ENCODE peak calls at places on chromosomes 16 and 17, in six cellular contexts. V is left lung, I is ovary, S is KBM-7, D is IMR-90, W is NCI-H345. E is an unnamed sample.

GRCh38 chr17:43667506-43668438 is 6.0 kb upstream of the MEOX1 start:
- DNase-seq in V (no peak), I (no peak), S (no peak), D (peak), W (no peak), E (no peak)

GRCh38 chr16:15502041-15502725 is 67.8 kb downstream of the BMERB1 start:
- DNase-seq in V (no peak), I (no peak), S (no peak), D (peak), W (no peak), E (no peak)

GRCh38 chr17:11330871-11331270 is 89.9 kb downstream of the SHISA6 start:
- DNase-seq in V (no peak), I (no peak), S (no peak), D (peak), W (no peak), E (no peak)

GRCh38 chr16:3022697-3023414 is 886 bp downstream of the HCFC1R1 start:
- DNase-seq in V (no peak), I (peak), S (no peak), D (peak), W (peak), E (no peak)

GRCh38 chr16:67668495-67669157 is 2.0 kb downstream of the C16orf86 start:
- DNase-seq in V (no peak), I (no peak), S (no peak), D (no peak), W (no peak), E (no peak)

GRCh38 chr17:74280093-74280513 is 6.1 kb downstream of the DNAI2 start:
- DNase-seq in V (peak), I (no peak), S (no peak), D (no peak), W (no peak), E (peak)

GRCh38 chr17:49106366-49107210 is 26.0 kb upstream of the B4GALNT2 start:
- DNase-seq in V (no peak), I (no peak), S (no peak), D (peak), W (no peak), E (no peak)

GRCh38 chr16:81900014-81900413 is 111.3 kb downstream of the SDR42E1 start:
- DNase-seq in V (no peak), I (no peak), S (no peak), D (no peak), W (no peak), E (no peak)

GRCh38 chr17:76164331-76164730 is 23.3 kb upstream of the FOXJ1 start:
- DNase-seq in V (no peak), I (no peak), S (no peak), D (no peak), W (no peak), E (no peak)

GRCh38 chr16:1991135-1991551 is 1.4 kb downstream of the SYNGR3 start:
- DNase-seq in V (peak), I (no peak), S (no peak), D (no peak), W (no peak), E (peak)

GRCh38 chr16:86951831-86952598 is 365.2 kb downstream of the C16orf95 start:
- DNase-seq in V (no peak), I (no peak), S (no peak), D (peak), W (no peak), E (no peak)

GRCh38 chr16:20866161-20866772 is 33.9 kb downstream of the DCUN1D3 start:
- DNase-seq in V (no peak), I (no peak), S (peak), D (peak), W (no peak), E (no peak)

GRCh38 chr17:44097110-44097810 is 26.2 kb downstream of the HDAC5 start:
- DNase-seq in V (no peak), I (no peak), S (peak), D (peak), W (no peak), E (no peak)

GRCh38 chr16:4370570-4371480 is 823 bp upstream of the VASN start:
- DNase-seq in V (no peak), I (peak), S (peak), D (peak), W (no peak), E (no peak)

GRCh38 chr17:37699285-37699973 is 45.4 kb downstream of the HNF1B start:
- DNase-seq in V (no peak), I (no peak), S (no peak), D (no peak), W (no peak), E (no peak)

GRCh38 chr17:47803201-47803600 is 18.4 kb downstream of the OSBPL7 start:
- DNase-seq in V (no peak), I (no peak), S (no peak), D (no peak), W (no peak), E (no peak)

GRCh38 chr16:47037396-47037745 is 63.9 kb upstream of the DNAJA2 start:
- DNase-seq in V (no peak), I (peak), S (peak), D (no peak), W (no peak), E (no peak)

GRCh38 chr16:57577214-57577613 is 34.8 kb downstream of the ADGRG5 start:
- DNase-seq in V (no peak), I (no peak), S (no peak), D (no peak), W (no peak), E (no peak)

GRCh38 chr16:1340730-1341494 is 7.5 kb downstream of the BAIAP3 start:
- DNase-seq in V (no peak), I (no peak), S (no peak), D (no peak), W (no peak), E (no peak)

GRCh38 chr16:58684001-58684353 is 593 bp downstream of the SLC38A7 start:
- DNase-seq in V (no peak), I (no peak), S (peak), D (peak), W (no peak), E (no peak)

GRCh38 chr17:280216-280615 is 72.4 kb downstream of the RPH3AL start:
- DNase-seq in V (peak), I (peak), S (no peak), D (no peak), W (no peak), E (no peak)

GRCh38 chr16:53949716-53950410 is 245.9 kb downstream of the FTO start:
- DNase-seq in V (no peak), I (no peak), S (no peak), D (no peak), W (no peak), E (no peak)

GRCh38 chr16:4327782-4328579 is 12.1 kb downstream of the GLIS2 start:
- DNase-seq in V (peak), I (peak), S (peak), D (peak), W (no peak), E (peak)

GRCh38 chr17:36534117-36534880 is at the start of gene MYO19:
- DNase-seq in V (peak), I (peak), S (peak), D (peak), W (peak), E (peak)

GRCh38 chr17:17778308-17779014 is 58.3 kb downstream of the SREBF1 start:
- DNase-seq in V (no peak), I (peak), S (no peak), D (peak), W (no peak), E (no peak)

GRCh38 chr17:9230346-9230745 is 209.0 kb downstream of the NTN1 start:
- DNase-seq in V (no peak), I (no peak), S (no peak), D (peak), W (no peak), E (no peak)

GRCh38 chr17:72063262-72063661 is 57.6 kb upstream of the SOX9 start:
- DNase-seq in V (no peak), I (no peak), S (no peak), D (no peak), W (no peak), E (no peak)

GRCh38 chr17:37305406-37305905 is 70.3 kb upstream of the C17orf78 start:
- DNase-seq in V (no peak), I (no peak), S (no peak), D (no peak), W (no peak), E (no peak)

GRCh38 chr16:35409503-35409902 is 1950.1 kb downstream of the TP53TG3F start:
- DNase-seq in V (no peak), I (no peak), S (no peak), D (no peak), W (no peak), E (no peak)

GRCh38 chr17:50067996-50068395 is 12.1 kb downstream of the ITGA3 start:
- DNase-seq in V (no peak), I (no peak), S (no peak), D (no peak), W (no peak), E (no peak)

GRCh38 chr17:70053241-70054234 is 21.5 kb upstream of the KCNJ16 start:
- DNase-seq in V (no peak), I (peak), S (no peak), D (peak), W (no peak), E (no peak)

GRCh38 chr17:43832976-43833829 is at the start of gene MPP3:
- DNase-seq in V (peak), I (peak), S (peak), D (peak), W (peak), E (peak)

GRCh38 chr17:57903961-57904360 is 51.3 kb downstream of the CUEDC1 start:
- DNase-seq in V (no peak), I (no peak), S (no peak), D (no peak), W (no peak), E (no peak)

GRCh38 chr17:27807567-27808470 is 7.5 kb upstream of the NOS2 start:
- DNase-seq in V (no peak), I (no peak), S (peak), D (no peak), W (peak), E (peak)

GRCh38 chr16:4249546-4249945 is 7.7 kb upstream of the SRL start:
- DNase-seq in V (no peak), I (no peak), S (no peak), D (no peak), W (no peak), E (no peak)

GRCh38 chr17:79023886-79024771 is at the start of gene C1QTNF1:
- DNase-seq in V (peak), I (peak), S (peak), D (peak), W (peak), E (no peak)

GRCh38 chr16:1597154-1597553 is 14.7 kb downstream of the IFT140 start:
- DNase-seq in V (no peak), I (no peak), S (no peak), D (no peak), W (no peak), E (no peak)

GRCh38 chr17:15475620-15476354 is 8.4 kb upstream of the CDRT4 start:
- DNase-seq in V (no peak), I (no peak), S (no peak), D (peak), W (no peak), E (no peak)

GRCh38 chr16:424623-425081 is 797 bp upstream of the RAB11FIP3 start:
- DNase-seq in V (peak), I (peak), S (no peak), D (no peak), W (no peak), E (no peak)